ENCODE peak calls at places on chromosomes 12 and 14, in four cellular contexts. One of them, this sample, is unnamed. For H3K4me1, the result is how much of the 10 kb centered on the place peaks cover.

GRCh38 chr12:76201316-76201715 is 116.8 kb upstream of the NAP1L1 start:
- DNase-seq in Peyer's patch: no peak
- DNase-seq in IMR-90: no peak
- DNase-seq in breast epithelium: no peak
- DNase-seq in this sample: no peak

GRCh38 chr12:26786491-26787124 is 46.4 kb downstream of the ITPR2 start:
- DNase-seq in Peyer's patch: no peak
- DNase-seq in IMR-90: peak
- DNase-seq in breast epithelium: no peak
- DNase-seq in this sample: no peak

GRCh38 chr12:30752255-30752654 is 2.5 kb downstream of the CAPRIN2 start:
- DNase-seq in Peyer's patch: no peak
- DNase-seq in IMR-90: no peak
- DNase-seq in breast epithelium: no peak
- DNase-seq in this sample: no peak

GRCh38 chr12:27566626-27567025 is 42.6 kb downstream of the PPFIBP1 start:
- DNase-seq in Peyer's patch: no peak
- DNase-seq in IMR-90: no peak
- DNase-seq in breast epithelium: no peak
- DNase-seq in this sample: no peak

GRCh38 chr14:66539034-66539433 is 31.1 kb downstream of the GPHN start:
- DNase-seq in Peyer's patch: no peak
- DNase-seq in IMR-90: no peak
- DNase-seq in breast epithelium: no peak
- DNase-seq in this sample: no peak

GRCh38 chr14:88856786-88857366 is 32.4 kb downstream of the TTC8 start:
- DNase-seq in Peyer's patch: no peak
- DNase-seq in IMR-90: peak
- DNase-seq in breast epithelium: no peak
- DNase-seq in this sample: no peak

GRCh38 chr12:25276199-25276937 is 25.6 kb upstream of the KRAS start:
- DNase-seq in Peyer's patch: peak
- DNase-seq in IMR-90: peak
- DNase-seq in breast epithelium: no peak
- DNase-seq in this sample: no peak

GRCh38 chr14:106506901-106507305 is 980.5 kb downstream of the TMEM121 start:
- DNase-seq in Peyer's patch: no peak
- DNase-seq in IMR-90: no peak
- DNase-seq in breast epithelium: no peak
- DNase-seq in this sample: peak

GRCh38 chr14:25350802-25351201 is 300.9 kb upstream of the STXBP6 start:
- DNase-seq in Peyer's patch: no peak
- DNase-seq in IMR-90: no peak
- DNase-seq in breast epithelium: no peak
- DNase-seq in this sample: no peak

GRCh38 chr14:89330236-89331002 is 86.6 kb downstream of the FOXN3 start:
- DNase-seq in Peyer's patch: no peak
- DNase-seq in IMR-90: peak
- DNase-seq in breast epithelium: no peak
- DNase-seq in this sample: no peak

GRCh38 chr12:55681142-55682077 is 26.3 kb downstream of the ITGA7 start:
- DNase-seq in Peyer's patch: peak
- DNase-seq in IMR-90: peak
- DNase-seq in breast epithelium: no peak
- DNase-seq in this sample: no peak

GRCh38 chr14:37376944-37377609 is 179.3 kb downstream of the MIPOL1 start:
- DNase-seq in Peyer's patch: no peak
- DNase-seq in IMR-90: no peak
- DNase-seq in breast epithelium: no peak
- DNase-seq in this sample: no peak

GRCh38 chr14:24331731-24332093 is 3.2 kb downstream of the ADCY4 start:
- DNase-seq in Peyer's patch: no peak
- DNase-seq in IMR-90: no peak
- DNase-seq in breast epithelium: no peak
- DNase-seq in this sample: no peak
- H3K4me1 ChIP-seq in Peyer's patch: under half
- H3K4me1 ChIP-seq in IMR-90: under half
- H3K4me1 ChIP-seq in breast epithelium: under half
- H3K4me1 ChIP-seq in this sample: under half

DNA sequence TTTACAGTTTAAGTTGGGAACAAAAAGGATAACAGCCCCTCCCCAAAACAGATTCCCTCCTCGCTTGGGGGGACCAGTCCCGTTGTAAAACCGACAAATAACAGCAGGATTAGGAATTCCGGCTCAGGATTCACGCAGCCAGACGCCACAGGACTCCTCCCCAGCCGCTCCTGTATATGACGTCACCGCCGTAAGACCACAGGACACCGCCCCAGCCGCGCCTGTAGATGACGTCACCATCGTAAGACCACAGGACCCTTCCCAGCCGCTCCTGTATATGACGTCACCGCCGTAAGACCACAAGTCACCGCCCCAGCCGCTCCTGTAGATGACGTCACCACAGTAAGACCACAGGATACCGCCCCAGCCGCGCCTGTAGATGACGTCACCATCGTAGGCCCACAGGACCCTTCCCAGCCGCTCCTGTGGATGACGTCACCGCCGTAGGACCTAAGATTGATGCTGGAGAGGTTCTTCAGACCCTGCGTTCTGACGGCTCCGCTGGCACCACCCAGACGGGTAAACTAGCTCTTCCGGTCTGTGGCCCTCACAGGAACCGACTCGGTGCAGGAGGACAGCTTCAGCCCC is 44.0 kb upstream of the FBRSL1 start:
- DNase-seq in Peyer's patch: no peak
- DNase-seq in IMR-90: peak
- DNase-seq in breast epithelium: no peak
- DNase-seq in this sample: no peak
- H3K27ac ChIP-seq in Peyer's patch: peak
- H3K27ac ChIP-seq in IMR-90: no peak
- H3K27ac ChIP-seq in breast epithelium: peak
- H3K27ac ChIP-seq in this sample: no peak

GRCh38 chr14:96167224-96168148 is 37.2 kb upstream of the BDKRB2 start:
- DNase-seq in Peyer's patch: no peak
- DNase-seq in IMR-90: peak
- DNase-seq in breast epithelium: no peak
- DNase-seq in this sample: no peak

GRCh38 chr14:96168581-96168980 is 36.1 kb upstream of the BDKRB2 start:
- DNase-seq in Peyer's patch: no peak
- DNase-seq in IMR-90: no peak
- DNase-seq in breast epithelium: no peak
- DNase-seq in this sample: no peak

GRCh38 chr14:96164861-96165490 is 39.7 kb upstream of the BDKRB2 start:
- DNase-seq in Peyer's patch: no peak
- DNase-seq in IMR-90: peak
- DNase-seq in breast epithelium: no peak
- DNase-seq in this sample: no peak

GRCh38 chr14:96166475-96167223 is 38.0 kb upstream of the BDKRB2 start:
- DNase-seq in Peyer's patch: no peak
- DNase-seq in IMR-90: peak
- DNase-seq in breast epithelium: no peak
- DNase-seq in this sample: no peak

GRCh38 chr14:96165493-96166474 is 38.9 kb upstream of the BDKRB2 start:
- DNase-seq in Peyer's patch: no peak
- DNase-seq in IMR-90: no peak
- DNase-seq in breast epithelium: no peak
- DNase-seq in this sample: no peak
- H3K4me1 ChIP-seq in Peyer's patch: under half
- H3K4me1 ChIP-seq in IMR-90: under half
- H3K4me1 ChIP-seq in breast epithelium: under half
- H3K4me1 ChIP-seq in this sample: under half

DNA sequence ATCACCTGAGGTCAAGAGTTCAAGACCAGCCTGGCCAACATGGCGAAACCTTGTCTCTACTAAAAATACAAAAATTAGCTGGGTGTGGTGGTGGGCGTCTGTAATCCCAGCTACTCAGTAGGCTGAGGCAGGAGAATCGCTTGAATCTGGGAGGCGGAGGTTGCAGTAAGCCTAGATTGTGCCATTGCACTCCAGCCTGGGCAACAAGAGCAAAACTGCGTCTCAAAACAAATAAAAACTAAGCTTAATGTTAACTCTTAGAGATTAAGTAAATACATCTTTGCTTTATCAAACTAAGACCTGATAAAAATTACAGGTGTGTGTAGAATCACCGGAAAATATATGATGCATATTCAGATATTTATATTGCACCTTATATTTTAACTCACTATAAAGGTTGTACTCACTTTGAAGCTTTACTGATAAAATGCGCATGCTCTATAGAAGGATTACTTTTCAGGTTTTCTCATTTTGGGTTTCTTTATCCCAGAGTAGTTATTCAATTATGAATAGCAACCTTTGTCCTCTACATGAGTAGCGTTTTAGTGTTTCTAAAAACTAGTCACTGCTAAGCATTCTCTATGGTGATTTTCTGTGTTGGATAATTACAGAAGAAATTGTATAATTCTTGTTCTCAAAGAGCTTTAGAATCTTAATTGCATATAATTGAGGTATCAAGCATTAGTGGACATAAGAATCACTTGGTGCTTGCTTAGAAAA is 9.4 kb downstream of the ARID4A start:
- DNase-seq in Peyer's patch: no peak
- DNase-seq in IMR-90: no peak
- DNase-seq in breast epithelium: no peak
- DNase-seq in this sample: no peak
- H3K27ac ChIP-seq in Peyer's patch: no peak
- H3K27ac ChIP-seq in IMR-90: no peak
- H3K27ac ChIP-seq in breast epithelium: no peak
- H3K27ac ChIP-seq in this sample: no peak

DNA sequence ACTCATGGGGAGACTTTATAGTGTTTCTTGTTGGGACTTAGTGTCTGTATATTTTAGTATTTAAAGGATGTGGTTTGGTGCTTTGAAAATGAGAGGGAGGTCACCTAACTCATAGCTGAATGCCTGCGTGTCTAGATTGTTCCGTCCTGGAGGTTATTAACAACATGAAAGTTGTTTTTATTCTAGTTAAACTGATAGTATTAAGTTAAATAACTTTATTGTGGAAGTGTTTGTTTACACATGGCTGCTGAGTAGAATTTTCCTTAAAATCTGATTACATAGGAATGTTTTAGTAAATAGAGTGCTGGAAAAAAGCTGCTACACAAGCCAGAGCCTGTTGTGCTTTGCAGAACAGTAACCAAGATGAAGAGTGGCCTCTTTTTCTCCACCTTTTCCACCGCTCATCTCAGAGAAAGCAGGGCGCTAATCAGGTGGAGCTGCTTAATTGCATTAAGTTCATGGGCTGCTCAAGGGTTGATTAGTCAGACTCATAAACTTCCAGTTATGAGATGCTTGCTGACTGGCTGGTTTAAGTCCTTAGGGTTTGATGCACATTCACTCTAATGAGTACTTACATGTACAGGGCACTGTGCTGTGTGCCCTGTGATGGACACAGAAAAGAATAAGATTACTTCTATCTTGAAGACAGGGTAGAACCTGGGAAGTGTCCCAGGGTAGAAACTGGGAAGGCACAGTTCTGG is 62.7 kb downstream of the FBXO34 start:
- DNase-seq in Peyer's patch: no peak
- DNase-seq in IMR-90: peak
- DNase-seq in breast epithelium: no peak
- DNase-seq in this sample: no peak
- H3K4me1 ChIP-seq in Peyer's patch: under half
- H3K4me1 ChIP-seq in IMR-90: under half
- H3K4me1 ChIP-seq in breast epithelium: under half
- H3K4me1 ChIP-seq in this sample: under half

GRCh38 chr14:52917732-52918131 is 33.1 kb downstream of the FERMT2 start:
- DNase-seq in Peyer's patch: no peak
- DNase-seq in IMR-90: no peak
- DNase-seq in breast epithelium: no peak
- DNase-seq in this sample: no peak
- H3K27ac ChIP-seq in Peyer's patch: peak
- H3K27ac ChIP-seq in IMR-90: peak
- H3K27ac ChIP-seq in breast epithelium: peak
- H3K27ac ChIP-seq in this sample: peak

This sample was measured in esophagus muscularis mucosa.